ENCODE peak calls at places on chromosomes 1 and 21, in eight cellular contexts. A is stimulated activated CD4-positive, alpha-beta T cell treated with anti-CD3 and anti-CD28 coated beads, Interleukin-4, amount 100 ng/mL, for 48 hours; M is aorta; C is globus pallidus; N is activated T-cell treated with anti-CD3 and anti-CD28 coated beads, Interleukin-2, amount 50 U/mL, for 4 hours; Q is HT1080; S is uterus; Y is H54. O is an unnamed sample.
A peak's percentile ranks its signal among the peaks of the same experiment; 100 is the strongest.

GRCh38 chr1:53334312-53334711 is 6.4 kb upstream of the LRP8 start:
- DNase-seq in M (no peak), N (no peak), A (no peak), C (no peak), Q (no peak), S (no peak), Y (no peak), O (no peak)

GRCh38 chr1:200005160-200005559 is 22.4 kb upstream of the NR5A2 start:
- DNase-seq in N (no peak), A (no peak), Q (peak; percentile 3), C (no peak), M (no peak), S (no peak), Y (no peak), O (no peak)

GRCh38 chr1:26790551-26790953 is 2.8 kb downstream of the PIGV start:
- DNase-seq in S (no peak), N (no peak), Q (peak; percentile 37), C (no peak), A (peak; percentile 15), M (no peak), Y (no peak), O (no peak)

GRCh38 chr1:231493421-231494185 is 34.9 kb upstream of the TSNAX start:
- DNase-seq in S (no peak), A (no peak), Q (peak; percentile 23), N (no peak), Y (no peak), M (no peak), C (no peak), O (no peak)

GRCh38 chr1:33698316-33699035 is 165.4 kb upstream of the HMGB4 start:
- DNase-seq in A (no peak), N (no peak), Q (no peak), Y (no peak), S (no peak), M (no peak), C (no peak), O (no peak)

GRCh38 chr1:158075078-158075477 is 81.6 kb downstream of the KIRREL1 start:
- DNase-seq in C (no peak), M (no peak), Q (no peak), S (no peak), N (no peak), A (no peak), Y (no peak), O (no peak)

GRCh38 chr1:242770366-242770765 is 245.9 kb upstream of the PLD5 start:
- DNase-seq in S (no peak), Q (no peak), N (no peak), A (no peak), M (no peak), C (no peak), Y (no peak), O (no peak)

GRCh38 chr21:23811802-23812201 is 1795.5 kb downstream of the MRPL39 start:
- DNase-seq in Q (no peak), N (no peak), S (no peak), Y (no peak), A (no peak), M (no peak), C (peak; percentile 5), O (no peak)

GRCh38 chr1:28122183-28122582 is 33.8 kb upstream of the EYA3 start:
- DNase-seq in S (no peak), C (no peak), Q (peak; percentile 11), N (no peak), M (no peak), Y (no peak), A (no peak), O (no peak)

GRCh38 chr1:99784809-99785255 is 18.4 kb upstream of the FRRS1 start:
- DNase-seq in N (no peak), A (no peak), Q (no peak), Y (no peak), C (no peak), M (no peak), S (no peak), O (no peak)

GRCh38 chr1:32014937-32015363 is 1.3 kb downstream of the KHDRBS1 start:
- DNase-seq in N (no peak), Y (no peak), M (no peak), Q (no peak), C (no peak), A (no peak), S (no peak), O (no peak)

GRCh38 chr1:115136106-115136505 is 46.8 kb upstream of the TSPAN2 start:
- DNase-seq in A (no peak), S (no peak), Y (no peak), N (no peak), C (no peak), M (no peak), Q (peak; percentile 29), O (no peak)

GRCh38 chr1:164033782-164034181 is 525.2 kb upstream of the PBX1 start:
- DNase-seq in N (no peak), M (no peak), A (no peak), Y (no peak), S (no peak), Q (no peak), C (no peak), O (no peak)

GRCh38 chr1:25568090-25568833 is 24.9 kb downstream of the LDLRAP1 start:
- DNase-seq in Q (peak; percentile 32), S (peak; percentile 51), A (no peak), C (no peak), N (no peak), M (no peak), Y (peak; percentile 37), O (peak; percentile 74)

O was measured in right cardiac atrium.